ENCODE peak calls at places on chromosomes 13 and 19, in eight cellular contexts. X, V, A, O, D, R, Z and I are unnamed samples.

GRCh38 chr13:67094952-67095351 is 135.2 kb downstream of the PCDH9 start:
- DNase-seq in Z (no peak), D (no peak), R (no peak), O (no peak), X (no peak), V (no peak), A (no peak), I (no peak)

GRCh38 chr13:99415851-99416331 is 85.4 kb upstream of the TM9SF2 start:
- DNase-seq in V (no peak), X (no peak), D (no peak), Z (no peak), O (peak; percentile 76), A (no peak), R (no peak), I (no peak)

GRCh38 chr19:48480476-48481190 is 11.5 kb downstream of the CYTH2 start:
- DNase-seq in V (no peak), X (peak; percentile 40), D (no peak), Z (no peak), O (peak; percentile 77), A (no peak), R (peak; percentile 36), I (peak; percentile 69)

GRCh38 chr19:45484273-45484945 is 12.4 kb downstream of the RTN2 start:
- DNase-seq in V (no peak), Z (no peak), D (no peak), R (no peak), X (no peak), O (no peak), A (no peak), I (no peak)

GRCh38 chr13:27919299-27919933 is 384 bp upstream of the PDX1 start:
- DNase-seq in A (no peak), D (no peak), Z (no peak), O (peak; percentile 65), V (no peak), R (no peak), X (no peak), I (no peak)

GRCh38 chr19:17946965-17947784 is 14.4 kb downstream of the CCDC124 start:
- DNase-seq in X (no peak), D (no peak), R (no peak), O (peak; percentile 53), V (no peak), Z (no peak), A (no peak), I (no peak)

GRCh38 chr13:110530839-110531499 is 30.6 kb downstream of the RAB20 start:
- DNase-seq in R (no peak), V (no peak), A (no peak), D (no peak), X (no peak), Z (no peak), O (no peak), I (no peak)

GRCh38 chr13:46526763-46527162 is 26.2 kb upstream of the LRCH1 start:
- DNase-seq in D (no peak), Z (no peak), X (no peak), A (no peak), R (no peak), V (no peak), O (no peak), I (no peak)

GRCh38 chr13:102399791-102400618 is 1.8 kb downstream of the FGF14 start:
- DNase-seq in R (peak; percentile 2), A (no peak), V (no peak), X (peak; percentile 33), Z (no peak), D (no peak), O (peak; percentile 38), I (peak; percentile 40)

GRCh38 chr13:41496420-41497234 is 39.3 kb downstream of the RGCC start:
- DNase-seq in V (peak; percentile 48), O (no peak), D (peak; percentile 44), A (no peak), Z (no peak), X (no peak), R (no peak), I (no peak)

GRCh38 chr13:102879793-102880499 is 34.1 kb downstream of the ERCC5 start:
- DNase-seq in Z (no peak), R (no peak), D (no peak), A (no peak), O (no peak), V (no peak), X (no peak), I (no peak)

GRCh38 chr19:55248166-55248675 is 10.6 kb downstream of the PPP6R1 start:
- DNase-seq in X (no peak), R (no peak), D (no peak), Z (no peak), A (no peak), V (no peak), O (no peak), I (no peak)

GRCh38 chr13:44449999-44450821 is 76.6 kb downstream of the SERP2 start:
- DNase-seq in R (no peak), Z (peak; percentile 74), O (no peak), D (no peak), A (no peak), V (no peak), X (no peak), I (no peak)

GRCh38 chr19:56105090-56105701 is 15.9 kb downstream of the ZNF787 start:
- DNase-seq in Z (peak; percentile 49), V (no peak), D (no peak), O (peak; percentile 74), R (no peak), A (no peak), X (peak; percentile 88), I (peak; percentile 63)

GRCh38 chr19:11737964-11738745 is 591 bp downstream of the ZNF823 start:
- DNase-seq in O (peak; percentile 54), X (peak; percentile 69), A (no peak), Z (peak; percentile 65), R (no peak), D (peak; percentile 5), V (no peak), I (peak; percentile 35)

GRCh38 chr13:47121092-47121763 is 224.4 kb upstream of the HTR2A start:
- DNase-seq in V (no peak), R (no peak), Z (peak; percentile 60), D (no peak), O (no peak), X (peak; percentile 7), A (no peak), I (no peak)

GRCh38 chr13:75818181-75819110 is 182.3 kb downstream of the LMO7 start:
- DNase-seq in O (no peak), R (no peak), V (no peak), X (peak; percentile 58), D (no peak), Z (no peak), A (no peak), I (no peak)

GRCh38 chr19:18428173-18428836 is 9.1 kb downstream of the SSBP4 start:
- DNase-seq in O (no peak), V (no peak), Z (no peak), A (no peak), X (no peak), D (no peak), R (no peak), I (no peak)

GRCh38 chr19:6740589-6741348 is 1.3 kb downstream of the TRIP10 start:
- DNase-seq in A (no peak), V (no peak), D (peak; percentile 27), O (peak; percentile 40), X (peak; percentile 67), R (no peak), Z (peak; percentile 55), I (no peak)

GRCh38 chr19:14114854-14115253 is 2.7 kb downstream of the PRKACA start:
- DNase-seq in D (peak; percentile 21), X (peak; percentile 53), V (no peak), Z (peak; percentile 46), O (peak; percentile 78), A (no peak), R (peak; percentile 34), I (no peak)

GRCh38 chr19:14072535-14073231 is at the start of gene MISP3:
- DNase-seq in R (no peak), D (no peak), Z (peak; percentile 68), A (no peak), V (no peak), O (peak; percentile 64), X (peak; percentile 42), I (no peak)

GRCh38 chr19:4015705-4016402 is 8.3 kb downstream of the PIAS4 start:
- DNase-seq in X (peak; percentile 84), A (no peak), D (no peak), O (no peak), Z (no peak), V (no peak), R (no peak), I (no peak)

GRCh38 chr13:35978607-35979316 is 152.4 kb downstream of the DCLK1 start:
- DNase-seq in X (peak; percentile 36), Z (peak; percentile 72), V (no peak), D (peak; percentile 54), R (no peak), A (no peak), O (peak; percentile 40), I (no peak)

GRCh38 chr19:5497297-5497696 is 42.1 kb downstream of the ZNRF4 start:
- DNase-seq in D (no peak), Z (no peak), X (no peak), R (no peak), V (no peak), A (no peak), O (no peak), I (no peak)

GRCh38 chr13:41562083-41562482 is 104.7 kb downstream of the RGCC start:
- DNase-seq in X (no peak), A (no peak), R (no peak), V (no peak), Z (no peak), O (no peak), D (peak; percentile 78), I (peak; percentile 88)

GRCh38 chr19:36605101-36605838 is at the start of gene ZNF382:
- DNase-seq in Z (peak; percentile 16), D (no peak), R (peak; percentile 79), O (peak; percentile 94), A (peak; percentile 74), X (peak; percentile 70), V (peak; percentile 14), I (peak; percentile 74)

GRCh38 chr19:8561071-8561764 is 16.0 kb downstream of the MYO1F start:
- DNase-seq in V (no peak), D (no peak), A (no peak), R (no peak), O (no peak), X (peak; percentile 54), Z (no peak), I (no peak)

GRCh38 chr19:7337380-7338194 is 11.2 kb upstream of the ARHGEF18 start:
- DNase-seq in R (no peak), A (no peak), D (no peak), X (no peak), O (peak; percentile 48), V (no peak), Z (no peak), I (no peak)

GRCh38 chr19:13621413-13621812 is 115.1 kb upstream of the CACNA1A start:
- DNase-seq in X (peak; percentile 77), D (peak; percentile 89), O (peak; percentile 76), V (peak; percentile 73), A (peak; percentile 13), R (peak; percentile 8), Z (peak; percentile 99), I (no peak)

GRCh38 chr13:97468331-97468730 is 34.4 kb downstream of the RAP2A start:
- DNase-seq in A (no peak), R (no peak), O (no peak), V (no peak), D (no peak), X (no peak), Z (no peak), I (no peak)